ENCODE peak calls at places on chromosomes 13 and 19, in five cellular contexts. M, N, Y, X and Z are unnamed samples.

GRCh38 chr19:35755550-35756371 is 1.1 kb downstream of the HSPB6 start:
- DNase-seq in Y (no peak), N (no peak), X (peak), M (peak), Z (no peak)

GRCh38 chr13:46633416-46633815 is 80.4 kb downstream of the LRCH1 start:
- DNase-seq in M (no peak), X (no peak), N (no peak), Y (no peak), Z (no peak)

GRCh38 chr13:76711515-76712182 is 174.6 kb downstream of the KCTD12 start:
- DNase-seq in Y (no peak), X (no peak), N (no peak), M (peak), Z (no peak)

GRCh38 chr19:7242601-7243258 is 51.5 kb downstream of the INSR start:
- DNase-seq in Y (no peak), X (no peak), M (no peak), N (peak), Z (peak)

GRCh38 chr19:21569497-21569870 is 64.1 kb downstream of the ZNF429 start:
- DNase-seq in M (peak), Y (no peak), X (peak), N (no peak), Z (no peak)

GRCh38 chr13:100529666-100530065 is 58.9 kb downstream of the GGACT start:
- DNase-seq in M (no peak), Y (no peak), N (no peak), X (no peak), Z (no peak)

GRCh38 chr13:33870046-33870668 is 52.2 kb downstream of the RFC3 start:
- DNase-seq in N (peak), M (peak), X (no peak), Y (no peak), Z (no peak)

GRCh38 chr19:2334986-2335846 is 6.7 kb downstream of the SPPL2B start:
- DNase-seq in X (peak), N (no peak), Y (no peak), M (no peak), Z (no peak)

GRCh38 chr19:16295071-16295470 is 29.6 kb upstream of the KLF2 start:
- DNase-seq in Y (no peak), M (no peak), X (no peak), N (no peak), Z (no peak)

GRCh38 chr13:113864303-113864890 is 521 bp upstream of the GAS6 start:
- DNase-seq in M (no peak), Y (no peak), X (no peak), N (no peak), Z (no peak)

GRCh38 chr13:109151255-109151654 is 521.8 kb downstream of the MYO16 start:
- DNase-seq in Y (no peak), M (no peak), N (no peak), X (no peak), Z (no peak)

GRCh38 chr19:36198116-36198515 is 16.3 kb downstream of the ZNF565 start:
- DNase-seq in Y (no peak), X (no peak), N (no peak), M (no peak), Z (no peak)

GRCh38 chr13:102651392-102651791 is 43.5 kb downstream of the METTL21C start:
- DNase-seq in N (no peak), X (no peak), M (no peak), Y (no peak), Z (no peak)

GRCh38 chr13:74090397-74090796 is 43.8 kb downstream of the KLF12 start:
- DNase-seq in M (no peak), Y (no peak), N (no peak), X (no peak), Z (no peak)

GRCh38 chr19:7857727-7858701 is 16.2 kb downstream of the PRR36 start:
- DNase-seq in N (peak), X (no peak), Y (no peak), M (no peak), Z (no peak)

GRCh38 chr13:61040180-61040579 is 375.5 kb downstream of the PCDH20 start:
- DNase-seq in N (no peak), M (no peak), X (no peak), Y (no peak), Z (no peak)

GRCh38 chr19:56751078-56751489 is 79.5 kb upstream of the ZNF835 start:
- DNase-seq in Y (no peak), X (no peak), N (no peak), M (peak), Z (no peak)

GRCh38 chr13:76533251-76533650 is 353.0 kb downstream of the KCTD12 start:
- DNase-seq in M (no peak), Y (no peak), N (no peak), X (no peak), Z (no peak)

GRCh38 chr19:51514866-51515481 is 13.4 kb upstream of the SIGLEC12 start:
- DNase-seq in Y (no peak), M (no peak), X (no peak), N (peak), Z (peak)

GRCh38 chr19:55519461-55520311 is 17.2 kb downstream of the SBK2 start:
- DNase-seq in X (no peak), Y (no peak), M (no peak), N (no peak), Z (no peak)

GRCh38 chr13:20193924-20194631 is 1.3 kb upstream of the GJB2 start:
- DNase-seq in X (no peak), M (no peak), N (no peak), Y (no peak), Z (peak)

GRCh38 chr13:94590744-94591143 is 5.2 kb downstream of the TGDS start:
- DNase-seq in Y (no peak), M (no peak), X (no peak), N (no peak), Z (peak)

GRCh38 chr19:29942404-29943261 is 594 bp downstream of the URI1 start:
- DNase-seq in X (peak), Y (no peak), M (peak), N (peak), Z (peak)

GRCh38 chr13:77521194-77521593 is 14.3 kb upstream of the SCEL start:
- DNase-seq in M (no peak), Y (no peak), N (no peak), X (no peak), Z (no peak)

GRCh38 chr19:39935262-39935661 is 828 bp upstream of the FCGBP start:
- DNase-seq in N (no peak), X (no peak), Y (no peak), M (no peak), Z (no peak)

GRCh38 chr19:43598445-43599240 is 2.2 kb downstream of the ZNF576 start:
- DNase-seq in Y (no peak), X (no peak), N (no peak), M (no peak), Z (no peak)

GRCh38 chr13:66748712-66749111 is 481.4 kb downstream of the PCDH9 start:
- DNase-seq in N (no peak), M (no peak), Y (no peak), X (no peak), Z (no peak)

GRCh38 chr19:16223746-16224145 is 26.0 kb downstream of the AP1M1 start:
- DNase-seq in N (no peak), M (no peak), Y (peak), X (no peak), Z (no peak)

GRCh38 chr19:43763473-43763939 is 8.7 kb upstream of the SMG9 start:
- DNase-seq in Y (no peak), X (no peak), M (no peak), N (no peak), Z (no peak)

GRCh38 chr13:90447034-90447734 is 900.3 kb upstream of the MIR17HG start:
- DNase-seq in Y (no peak), N (no peak), X (no peak), M (no peak), Z (no peak)

GRCh38 chr13:98821372-98822237 is 69.1 kb upstream of the SLC15A1 start:
- DNase-seq in M (no peak), X (no peak), Y (no peak), N (no peak), Z (no peak)

GRCh38 chr13:34654203-34654602 is 287.9 kb upstream of the NBEA start:
- DNase-seq in Y (no peak), N (no peak), X (no peak), M (no peak), Z (no peak)

GRCh38 chr13:71871844-71872243 is 4.8 kb upstream of the DACH1 start:
- DNase-seq in X (no peak), Y (no peak), M (no peak), N (no peak), Z (no peak)

DNA sequence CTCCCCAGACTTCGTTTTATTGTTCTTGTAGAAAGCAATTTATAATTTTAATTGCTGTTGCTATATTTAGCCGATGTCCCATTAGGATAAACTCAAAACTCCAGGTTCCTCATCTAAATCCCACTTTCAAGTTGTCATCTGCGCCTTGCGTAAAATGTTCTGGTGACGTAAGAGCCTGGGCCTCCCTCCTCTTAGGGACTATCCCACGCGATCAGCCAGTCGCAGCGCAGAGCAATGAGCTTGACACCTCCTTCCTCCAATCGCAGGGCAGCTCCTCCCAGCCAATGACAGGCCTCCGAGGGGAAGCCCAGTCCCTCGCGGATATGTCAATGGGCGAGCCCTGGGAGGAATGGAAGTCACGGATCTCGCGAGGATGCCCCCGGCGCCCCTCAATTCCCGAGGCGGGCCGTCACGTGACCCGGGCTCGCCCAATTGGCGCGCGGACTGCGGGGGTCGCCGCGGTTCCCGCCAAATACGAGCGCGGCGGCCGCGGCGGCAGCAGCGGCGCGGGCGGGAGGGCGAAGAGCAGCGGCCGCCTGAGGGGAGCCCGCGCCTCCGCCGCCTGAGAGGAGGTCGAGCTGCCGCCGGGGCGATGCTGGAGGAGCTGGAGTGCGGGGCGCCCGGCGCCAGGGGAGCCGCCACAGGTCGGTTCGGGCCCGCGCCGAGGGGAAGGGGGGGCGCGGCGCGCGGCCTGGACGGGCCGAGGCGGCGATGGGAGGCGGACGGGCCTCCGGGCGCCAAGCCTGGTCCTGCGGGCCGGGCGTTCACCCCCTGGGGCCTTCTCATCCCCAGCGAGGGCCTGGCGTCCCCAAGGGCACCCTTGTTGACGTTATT is at the start of gene CHAF1A:
- DNase-seq in N (peak), M (peak), Y (peak), X (peak), Z (peak)
- TF ChIP-seq CTCF in N (no peak), M (no peak), Y (no peak), X (no peak), Z (no peak)

GRCh38 chr13:51715613-51716012 is 88.3 kb downstream of the DHRS12 start:
- DNase-seq in X (no peak), N (no peak), Y (no peak), M (no peak), Z (no peak)
- TF ChIP-seq CTCF in X (no peak), N (no peak), Y (no peak), M (no peak), Z (no peak)

GRCh38 chr19:33201886-33202545 is 7.9 kb downstream of the LRP3 start:
- DNase-seq in Y (no peak), X (no peak), N (no peak), M (no peak), Z (no peak)

GRCh38 chr19:33202546-33203507 is 8.7 kb downstream of the LRP3 start:
- DNase-seq in Y (no peak), M (no peak), X (no peak), N (no peak), Z (no peak)

GRCh38 chr19:33199441-33200265 is 5.5 kb downstream of the LRP3 start:
- DNase-seq in N (no peak), M (no peak), X (no peak), Y (no peak), Z (no peak)

GRCh38 chr19:33203529-33203928 is 9.4 kb downstream of the LRP3 start:
- DNase-seq in X (no peak), N (no peak), M (no peak), Y (no peak), Z (no peak)

GRCh38 chr19:33201473-33201872 is 7.3 kb downstream of the LRP3 start:
- DNase-seq in N (no peak), M (no peak), X (no peak), Y (no peak), Z (no peak)
- TF ChIP-seq CTCF in N (no peak), M (no peak), X (no peak), Y (no peak), Z (no peak)

GRCh38 chr19:49799271-49799797 is 13.8 kb downstream of the FUZ start:
- DNase-seq in N (no peak), X (no peak), M (no peak), Y (no peak), Z (no peak)

GRCh38 chr19:49801401-49801888 is 11.6 kb downstream of the FUZ start:
- DNase-seq in M (no peak), X (no peak), Y (no peak), N (no peak), Z (no peak)

GRCh38 chr19:49798574-49798973 is 14.5 kb downstream of the FUZ start:
- DNase-seq in X (no peak), M (no peak), N (no peak), Y (no peak), Z (no peak)

GRCh38 chr19:49800771-49801170 is 12.3 kb downstream of the FUZ start:
- DNase-seq in N (no peak), Y (no peak), X (no peak), M (no peak), Z (no peak)

GRCh38 chr19:49799798-49800376 is 13.2 kb downstream of the FUZ start:
- DNase-seq in Y (no peak), M (no peak), N (peak), X (no peak), Z (no peak)
- TF ChIP-seq CTCF in Y (no peak), M (no peak), N (peak), X (no peak), Z (peak)

DNA sequence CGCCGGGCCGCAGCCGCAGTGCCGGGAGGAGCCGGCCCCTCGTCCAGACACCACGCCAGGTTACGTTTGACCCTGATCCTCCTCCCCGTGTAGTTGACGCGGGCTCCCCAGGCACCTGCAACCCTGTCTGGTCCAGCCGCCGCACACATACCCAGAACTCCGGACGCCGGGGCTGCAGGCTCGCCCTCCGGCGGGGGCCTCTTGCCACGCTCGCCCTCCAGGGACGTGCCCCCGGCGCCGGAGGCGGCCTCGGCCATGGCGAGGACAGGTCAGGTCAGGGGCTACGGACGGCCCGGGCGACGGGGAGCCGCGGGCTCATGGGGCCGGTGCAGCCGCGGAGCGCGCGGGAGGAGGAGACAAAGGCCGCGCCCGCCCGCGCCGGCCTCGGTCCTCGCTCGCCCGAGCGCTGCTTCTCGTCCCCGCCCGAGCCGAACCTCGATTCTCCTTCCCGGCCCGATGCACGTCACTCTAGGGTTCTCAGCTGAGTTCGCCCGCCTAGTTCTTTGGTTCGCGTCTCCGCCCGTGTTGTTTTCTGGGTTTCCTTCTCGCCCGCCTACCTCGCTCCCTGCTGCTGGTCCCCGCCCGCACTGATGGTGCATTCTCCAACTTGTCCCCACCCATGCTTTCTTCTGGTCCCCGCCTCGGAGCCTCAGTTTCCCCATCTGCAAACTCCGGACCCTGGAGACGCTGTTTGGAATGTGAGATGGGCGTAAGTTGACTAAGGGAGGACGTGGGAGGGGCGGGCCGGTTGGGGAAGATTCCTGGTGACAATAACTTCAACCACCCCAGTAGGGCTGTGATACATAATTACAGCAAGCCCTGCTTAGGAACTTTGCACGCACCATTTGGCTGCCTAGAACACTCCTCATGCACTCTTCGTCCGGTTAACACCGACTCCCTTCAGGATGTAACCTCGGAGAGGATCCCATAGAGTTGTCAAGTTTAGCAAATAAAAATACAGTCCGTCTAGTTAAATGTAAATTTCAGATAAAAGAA is at the start of gene ANO8:
- DNase-seq in Y (no peak), N (peak), X (peak), M (peak), Z (peak)
- TF ChIP-seq CTCF in Y (no peak), N (no peak), X (no peak), M (no peak), Z (no peak)

GRCh38 chr19:19032420-19033175 is 719 bp downstream of the SUGP2 start:
- DNase-seq in Y (no peak), M (peak), N (peak), X (peak), Z (peak)
- TF ChIP-seq CTCF in Y (no peak), M (no peak), N (peak), X (no peak), Z (no peak)

GRCh38 chr19:58364127-58364526 is 1.6 kb upstream of the ZNF497 start:
- DNase-seq in Y (no peak), M (no peak), X (no peak), N (peak), Z (no peak)

GRCh38 chr19:58356971-58357797 is 3.9 kb upstream of the A1BG start:
- DNase-seq in M (no peak), X (no peak), N (no peak), Y (no peak), Z (no peak)

GRCh38 chr19:58357798-58358145 is 4.5 kb upstream of the A1BG start:
- DNase-seq in M (no peak), X (no peak), N (no peak), Y (no peak), Z (no peak)

GRCh38 chr19:58362272-58362994 is at the start of gene ZNF497:
- DNase-seq in X (peak), Y (no peak), N (peak), M (peak), Z (peak)

DNA sequence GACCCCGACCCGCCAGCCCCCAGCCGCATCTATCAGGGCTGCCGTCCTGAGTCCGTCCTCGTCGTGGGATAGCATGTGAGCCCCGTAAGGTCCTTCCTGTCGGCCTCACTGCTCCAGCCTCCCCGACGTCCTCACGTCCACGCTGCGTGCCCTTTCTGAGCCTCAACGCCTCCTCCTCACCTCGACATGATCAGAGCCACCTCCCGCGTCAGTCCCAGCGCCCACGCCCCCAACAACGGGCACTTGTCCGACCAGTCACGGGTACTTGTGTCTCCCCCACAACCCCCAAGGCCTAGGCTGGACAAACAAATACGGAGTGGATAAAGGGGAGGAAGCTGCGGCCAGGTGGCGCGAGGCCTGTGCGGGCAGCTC is 665 bp downstream of the ZNF497 start:
- DNase-seq in X (peak), N (no peak), M (peak), Y (no peak), Z (peak)
- TF ChIP-seq CTCF in X (no peak), N (no peak), M (no peak), Y (no peak), Z (no peak)

DNA sequence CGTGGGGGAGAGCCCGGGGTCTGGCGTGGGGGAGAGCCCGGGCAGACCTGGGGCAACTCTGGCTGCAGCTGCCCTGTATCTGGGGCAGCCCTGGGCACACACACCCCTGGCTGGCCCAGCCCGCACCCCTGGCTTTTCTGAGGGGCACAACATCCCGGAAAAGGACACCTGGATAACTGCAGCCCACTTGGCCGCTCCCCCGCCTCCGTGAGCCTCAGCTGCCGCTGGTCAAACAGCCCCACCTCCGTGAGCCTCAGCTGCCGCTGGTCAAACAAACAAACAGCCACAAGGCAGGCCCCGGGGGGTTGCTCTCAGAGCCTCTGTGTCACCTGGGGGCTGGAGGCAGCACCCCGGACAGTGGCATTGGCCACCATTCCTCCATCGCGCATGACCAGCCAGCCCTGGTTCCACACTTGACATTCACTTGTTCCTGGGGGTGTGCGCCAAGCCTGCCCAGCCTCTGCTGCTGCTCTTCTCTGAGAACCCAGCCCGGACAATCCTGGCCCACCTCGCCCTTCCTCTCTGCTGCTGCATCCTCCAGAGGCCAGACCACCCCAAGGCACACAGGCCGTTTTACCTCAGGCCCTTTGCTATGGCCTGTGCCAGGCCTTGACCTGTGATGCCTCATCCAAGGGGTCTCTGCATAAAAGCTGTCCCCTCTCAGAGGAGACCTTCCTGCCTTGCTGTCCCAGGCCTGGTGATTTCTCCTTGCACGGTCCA is 19.9 kb downstream of the CEBPG start:
- DNase-seq in X (no peak), N (no peak), Y (no peak), M (peak), Z (no peak)
- TF ChIP-seq CTCF in X (no peak), N (no peak), Y (no peak), M (no peak), Z (no peak)